ENCODE peak calls at places on chromosomes 5 and 9, in seven cellular contexts. R, F, J, E, Y, G and W are unnamed samples.

GRCh38 chr5:159132429-159133040 is 32.8 kb upstream of the EBF1 start:
- DNase-seq in Y (no peak), G (no peak), E (no peak), F (no peak), J (no peak), R (no peak), W (no peak)

GRCh38 chr5:180208435-180209081 is 453 bp downstream of the RASGEF1C start:
- DNase-seq in E (no peak), R (no peak), G (peak), Y (no peak), J (no peak), F (peak), W (peak)

GRCh38 chr9:89375181-89375760 is 57.0 kb downstream of the SECISBP2 start:
- DNase-seq in F (peak), R (no peak), Y (no peak), J (peak), E (no peak), G (no peak), W (no peak)

GRCh38 chr5:99099691-99100090 is 170.9 kb upstream of the CHD1 start:
- DNase-seq in G (no peak), F (no peak), J (no peak), R (no peak), Y (no peak), E (no peak), W (no peak)

GRCh38 chr5:24068507-24068906 is 561.1 kb downstream of the PRDM9 start:
- DNase-seq in R (no peak), J (no peak), E (no peak), F (no peak), G (no peak), Y (no peak), W (no peak)

GRCh38 chr5:132493241-132493640 is 2.7 kb upstream of the IRF1 start:
- DNase-seq in R (no peak), J (no peak), G (no peak), F (no peak), Y (no peak), E (no peak), W (peak)

GRCh38 chr9:135309763-135310125 is 169.8 kb upstream of the PPP1R26 start:
- DNase-seq in E (no peak), J (no peak), R (no peak), G (no peak), Y (no peak), F (no peak), W (no peak)

GRCh38 chr5:16160706-16161105 is 18.9 kb downstream of the MARCHF11 start:
- DNase-seq in F (peak), R (no peak), Y (no peak), G (peak), E (no peak), J (peak), W (peak)

GRCh38 chr9:131868766-131869165 is 128.9 kb upstream of the RAPGEF1 start:
- DNase-seq in F (no peak), E (no peak), Y (peak), J (peak), G (peak), R (no peak), W (no peak)

GRCh38 chr9:79929285-79929684 is 357.5 kb downstream of the TLE4 start:
- DNase-seq in Y (no peak), J (no peak), E (no peak), R (no peak), F (no peak), G (no peak), W (no peak)